ENCODE peak calls at places on chromosomes 11 and 22, in five cellular contexts. W, S, L, C and U are unnamed samples.

GRCh38 chr22:31039393-31039792 is 41.7 kb upstream of the SMTN start:
- DNase-seq in W (no peak), S (no peak), L (no peak), C (no peak), U (peak; percentile 47)

GRCh38 chr11:118911113-118911879 is 14.4 kb downstream of the BCL9L start:
- DNase-seq in W (peak; percentile 61), S (no peak), L (no peak), C (peak; percentile 52), U (no peak)

GRCh38 chr11:2860636-2861035 is 24.9 kb downstream of the CDKN1C start:
- DNase-seq in W (peak; percentile 34), S (no peak), L (no peak), C (no peak), U (no peak)

GRCh38 chr11:103529217-103529684 is 420.0 kb downstream of the DYNC2H1 start:
- DNase-seq in W (no peak), S (no peak), L (no peak), C (peak; percentile 89), U (no peak)

GRCh38 chr22:17411213-17411612 is 42.0 kb downstream of the CECR2 start:
- DNase-seq in W (no peak), S (no peak), L (no peak), C (no peak), U (peak; percentile 44)

GRCh38 chr11:72233056-72233772 is 8.6 kb downstream of the INPPL1 start:
- DNase-seq in W (no peak), S (no peak), L (peak; percentile 15), C (no peak), U (no peak)

GRCh38 chr22:47192651-47193437 is 430.4 kb downstream of the TBC1D22A start:
- DNase-seq in W (peak; percentile 77), S (peak; percentile 51), L (no peak), C (no peak), U (no peak)

GRCh38 chr11:46603704-46604308 is 10.0 kb upstream of the AMBRA1 start:
- DNase-seq in W (no peak), S (no peak), L (no peak), C (no peak), U (no peak)

GRCh38 chr11:69429716-69430491 is 51.6 kb upstream of the LINC01488 start:
- DNase-seq in W (no peak), S (no peak), L (no peak), C (no peak), U (no peak)

GRCh38 chr22:44881624-44882023 is 128.2 kb downstream of the PHF21B start:
- DNase-seq in W (no peak), S (no peak), L (no peak), C (no peak), U (no peak)

GRCh38 chr11:37504066-37504611 is 906.1 kb upstream of the RAG2 start:
- DNase-seq in W (no peak), S (no peak), L (no peak), C (peak; percentile 94), U (no peak)

GRCh38 chr11:130022799-130023198 is 20.2 kb upstream of the PRDM10 start:
- DNase-seq in W (no peak), S (no peak), L (no peak), C (no peak), U (no peak)

GRCh38 chr22:50303848-50304527 is 3.5 kb downstream of the PLXNB2 start:
- DNase-seq in W (peak; percentile 47), S (peak; percentile 81), L (no peak), C (peak; percentile 37), U (peak; percentile 51)

GRCh38 chr11:1140642-1141490 is 16.9 kb upstream of the MUC5AC start:
- DNase-seq in W (no peak), S (no peak), L (no peak), C (no peak), U (no peak)

GRCh38 chr22:37996515-37997246 is 12.3 kb upstream of the SOX10 start:
- DNase-seq in W (no peak), S (no peak), L (no peak), C (no peak), U (no peak)
- TF ChIP-seq CTCF in W (no peak), S (no peak), L (no peak), C (no peak), U (no peak)

DNA sequence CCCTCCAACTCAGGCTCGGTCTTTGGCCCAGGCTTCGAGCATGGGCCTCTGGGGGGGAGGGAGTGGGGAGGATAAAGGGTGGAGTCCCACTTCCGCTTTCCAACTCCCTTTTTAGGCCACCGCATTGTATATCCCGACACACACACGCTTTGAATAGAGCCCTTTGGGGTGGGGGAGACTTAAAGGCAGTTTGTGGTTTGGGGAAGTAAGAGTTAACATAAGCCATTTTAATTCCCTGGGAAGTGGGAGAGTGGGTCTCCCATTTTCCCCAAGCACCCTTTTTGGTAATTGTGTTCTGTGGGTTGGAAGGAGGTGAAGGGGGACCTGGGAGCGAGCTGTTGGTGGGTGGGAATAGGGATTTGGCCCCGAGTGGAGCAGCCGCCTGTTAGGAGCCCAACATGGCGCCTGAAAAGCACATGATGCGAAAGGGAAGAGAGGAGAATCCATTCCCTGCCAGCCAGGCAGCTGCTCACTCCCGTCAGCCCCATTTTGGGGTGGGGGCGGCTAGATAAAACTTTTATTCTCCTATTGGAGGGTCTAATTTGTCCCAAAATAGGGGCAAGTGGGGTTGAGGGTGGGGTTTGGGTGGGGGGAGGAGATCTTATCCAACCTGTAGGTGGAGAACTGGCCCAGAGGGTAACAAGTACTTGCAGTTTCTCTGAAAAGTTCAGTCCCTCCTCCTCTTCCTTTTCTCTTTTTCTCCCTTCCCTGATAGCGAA is 983 bp downstream of the PCF11 start:
- DNase-seq in W (peak; percentile 62), S (peak; percentile 61), L (peak; percentile 60), C (peak; percentile 30), U (peak; percentile 55)
- TF ChIP-seq CTCF in W (no peak), S (peak; percentile 8), L (no peak), C (peak; percentile 5), U (no peak)

GRCh38 chr11:29271616-29272015 is 745.2 kb downstream of the KCNA4 start:
- DNase-seq in W (no peak), S (no peak), L (no peak), C (no peak), U (no peak)

GRCh38 chr11:29268733-29269132 is 748.1 kb downstream of the KCNA4 start:
- DNase-seq in W (no peak), S (no peak), L (no peak), C (no peak), U (no peak)

GRCh38 chr11:29272019-29272654 is 744.7 kb downstream of the KCNA4 start:
- DNase-seq in W (no peak), S (no peak), L (no peak), C (peak; percentile 64), U (no peak)
- TF ChIP-seq CTCF in W (no peak), S (no peak), L (no peak), C (peak; percentile 51), U (no peak)

GRCh38 chr11:64862914-64863313 is 15.5 kb downstream of the EHD1 start:
- DNase-seq in W (no peak), S (no peak), L (no peak), C (no peak), U (peak; percentile 82)
- TF ChIP-seq CTCF in W (no peak), S (no peak), L (no peak), C (no peak), U (no peak)

DNA sequence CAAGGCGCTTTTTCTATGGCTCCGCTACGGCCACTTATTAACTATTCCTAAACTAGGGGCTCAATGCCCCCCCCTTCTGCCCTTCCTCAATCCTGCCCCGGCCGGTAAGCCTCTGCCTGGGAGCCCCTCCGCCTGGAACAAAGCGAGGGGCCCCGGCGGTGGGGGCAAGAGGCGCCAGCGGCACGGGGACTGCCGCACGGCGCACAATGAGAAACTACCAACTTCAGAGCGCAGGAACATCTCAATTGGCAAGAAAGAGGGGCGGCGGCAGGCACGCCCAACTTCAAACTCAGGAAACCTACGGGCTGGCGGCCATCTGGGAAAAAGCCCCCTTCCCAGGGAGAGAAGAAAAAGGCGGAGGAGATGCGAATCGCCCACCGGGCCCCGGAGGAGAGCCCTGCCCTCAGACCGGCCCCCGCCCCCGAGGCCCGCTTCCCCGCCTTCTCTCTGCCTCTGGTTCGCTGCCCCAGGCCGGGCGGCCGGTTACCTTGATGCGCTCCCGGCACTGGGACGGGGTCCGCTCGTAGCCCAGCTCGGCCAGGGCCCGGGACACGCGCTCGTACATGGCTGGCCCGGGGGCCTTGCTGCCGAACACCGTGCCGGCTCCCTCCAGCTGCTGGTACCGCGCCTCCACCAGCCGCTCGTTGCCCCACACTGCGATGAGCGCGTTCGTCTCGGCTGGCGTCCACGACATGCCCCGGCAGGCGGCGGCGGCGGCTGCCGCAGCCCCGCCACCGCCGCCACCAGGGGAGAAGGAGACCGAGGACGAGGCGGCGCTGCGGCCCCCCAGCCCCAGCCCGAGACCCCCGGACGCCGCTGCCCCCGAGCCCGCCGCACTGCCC is 601 bp downstream of the MSANTD2 start:
- DNase-seq in W (peak; percentile 53), S (peak; percentile 63), L (no peak), C (no peak), U (peak; percentile 33)
- TF ChIP-seq CTCF in W (no peak), S (no peak), L (no peak), C (no peak), U (no peak)